ENCODE peak calls at places on chromosomes 16 and 17, in nine cellular contexts. T is tibial nerve, B is stomach, J is prostate gland, E is uterus, M is A549, K is HCT116, O is Peyer's patch, I is body of pancreas. N is an unnamed sample.

GRCh38 chr17:78488867-78489634 is 88.1 kb downstream of the DNAH17 start:
- DNase-seq in M (peak; percentile 29), E (no peak), J (no peak), K (no peak), O (no peak), T (no peak), I (no peak), B (no peak), N (no peak)

GRCh38 chr17:3888343-3889171 is 4.3 kb downstream of the CAMKK1 start:
- DNase-seq in J (peak; percentile 87), K (peak; percentile 72), O (peak; percentile 80), M (no peak), T (peak; percentile 65), B (peak; percentile 81), I (peak; percentile 61), E (peak; percentile 95), N (peak; percentile 87)

GRCh38 chr16:22945361-22945760 is 131.4 kb downstream of the HS3ST2 start:
- DNase-seq in K (no peak), T (no peak), E (peak; percentile 39), M (no peak), B (no peak), J (no peak), I (no peak), O (no peak), N (peak; percentile 26)

GRCh38 chr16:52597772-52598483 is 51.0 kb upstream of the TOX3 start:
- DNase-seq in E (no peak), B (peak; percentile 56), J (peak; percentile 31), M (no peak), T (no peak), K (no peak), O (no peak), I (peak; percentile 63), N (no peak)

GRCh38 chr16:81519298-81520150 is 74.9 kb downstream of the CMIP start:
- DNase-seq in J (no peak), M (no peak), B (no peak), I (no peak), E (no peak), O (no peak), T (no peak), K (no peak), N (no peak)

GRCh38 chr17:352421-353212 is at the start of gene RPH3AL:
- DNase-seq in J (peak; percentile 73), K (peak; percentile 36), M (peak; percentile 99), T (no peak), B (peak; percentile 88), O (peak; percentile 87), E (no peak), I (peak; percentile 93), N (no peak)

GRCh38 chr17:55463600-55463999 is 42.0 kb upstream of the MMD start:
- DNase-seq in B (no peak), I (no peak), J (no peak), M (no peak), T (no peak), E (no peak), O (no peak), K (no peak), N (no peak)

GRCh38 chr17:66167189-66167815 is 24.6 kb downstream of the CEP112 start:
- DNase-seq in T (no peak), O (no peak), I (no peak), M (no peak), E (no peak), B (no peak), K (no peak), J (no peak), N (no peak)

GRCh38 chr16:89599451-89599858 is 14.0 kb upstream of the DPEP1 start:
- DNase-seq in I (peak; percentile 35), E (no peak), J (no peak), K (peak; percentile 63), O (peak; percentile 88), M (peak; percentile 81), B (no peak), T (no peak), N (no peak)

GRCh38 chr16:373848-374615 is 3.7 kb upstream of the MRPL28 start:
- DNase-seq in E (no peak), M (no peak), O (no peak), K (no peak), B (no peak), T (no peak), J (no peak), I (no peak), N (no peak)

GRCh38 chr17:75627094-75627493 is 6.1 kb upstream of the SMIM5 start:
- DNase-seq in O (no peak), K (no peak), E (no peak), M (no peak), I (no peak), J (no peak), T (no peak), B (no peak), N (no peak)

GRCh38 chr17:36989173-36989572 is 40.4 kb downstream of the AATF start:
- DNase-seq in M (no peak), O (no peak), E (no peak), K (no peak), I (no peak), B (no peak), T (no peak), J (no peak), N (no peak)

GRCh38 chr16:35735403-35736251 is 2276.2 kb downstream of the TP53TG3F start:
- DNase-seq in J (no peak), T (no peak), M (no peak), K (no peak), E (no peak), B (no peak), I (no peak), O (no peak), N (no peak)

GRCh38 chr16:84362410-84362809 is 5.9 kb upstream of the ATP2C2 start:
- DNase-seq in T (no peak), B (no peak), O (no peak), E (no peak), K (no peak), M (no peak), I (no peak), J (no peak), N (no peak)

GRCh38 chr17:32445075-32445427 is 741 bp downstream of the PSMD11 start:
- DNase-seq in E (no peak), O (peak; percentile 53), B (peak; percentile 28), J (peak; percentile 15), I (peak; percentile 28), M (peak; percentile 61), K (no peak), T (no peak), N (peak; percentile 51)

GRCh38 chr17:83117594-83117993 is 38.2 kb downstream of the METRNL start:
- DNase-seq in O (no peak), J (no peak), E (no peak), I (no peak), M (no peak), T (no peak), B (no peak), K (no peak), N (no peak)

GRCh38 chr17:44331249-44331760 is 6.7 kb upstream of the SLC25A39 start:
- DNase-seq in I (peak; percentile 80), K (peak; percentile 79), M (peak; percentile 84), T (no peak), E (peak; percentile 58), B (peak; percentile 80), O (peak; percentile 92), J (peak; percentile 63), N (peak; percentile 89)

GRCh38 chr16:78147846-78148535 is 48.5 kb downstream of the WWOX start:
- DNase-seq in O (no peak), J (no peak), K (no peak), T (no peak), E (no peak), I (no peak), M (no peak), B (no peak), N (no peak)

GRCh38 chr16:1991588-1992474 is 2.1 kb downstream of the SYNGR3 start:
- DNase-seq in B (peak; percentile 95), O (peak; percentile 98), T (peak; percentile 78), I (peak; percentile 93), J (peak; percentile 85), M (peak; percentile 92), E (peak; percentile 84), K (peak; percentile 61), N (peak; percentile 95)

GRCh38 chr17:67210915-67211314 is 34.1 kb downstream of the HELZ start:
- DNase-seq in B (no peak), I (no peak), O (no peak), E (no peak), M (no peak), J (no peak), T (no peak), K (no peak), N (no peak)

GRCh38 chr17:65856865-65857264 is 295.4 kb upstream of the AXIN2 start:
- DNase-seq in O (no peak), J (no peak), I (no peak), E (no peak), T (no peak), M (no peak), K (no peak), B (no peak), N (no peak)

GRCh38 chr17:57607553-57608120 is 137.5 kb downstream of the CCDC182 start:
- DNase-seq in J (no peak), O (no peak), I (no peak), B (no peak), K (no peak), T (no peak), E (no peak), M (no peak), N (no peak)

GRCh38 chr16:73743665-73744496 is 552.7 kb upstream of the PSMD7 start:
- DNase-seq in I (no peak), O (no peak), E (no peak), K (no peak), B (no peak), J (no peak), T (no peak), M (peak; percentile 4), N (no peak)
- H3K27ac ChIP-seq in I (no peak overlapping the region), O (no peak overlapping the region), E (no peak overlapping the region), K (no peak overlapping the region), B (no peak overlapping the region), J (no peak overlapping the region), T (no peak overlapping the region), M (no peak overlapping the region), N (no peak overlapping the region)

GRCh38 chr17:7252176-7253043 is at the start of gene ELP5:
- DNase-seq in J (peak; percentile 88), E (peak; percentile 94), K (peak; percentile 92), O (peak; percentile 98), I (peak; percentile 96), B (peak; percentile 94), M (peak; percentile 98), T (peak; percentile 89), N (peak; percentile 94)
- TF ChIP-seq POLR2A in J (peak; percentile 43), E (peak; percentile 65), K (peak; percentile 6), O (peak; percentile 66), I (peak; percentile 78), B (no peak), M (peak; percentile 90), T (peak; percentile 66), N (no peak)

GRCh38 chr16:58417035-58417434 is 24.8 kb downstream of the GINS3 start:
- DNase-seq in K (no peak), B (no peak), T (no peak), J (no peak), M (no peak), I (no peak), O (no peak), E (no peak), N (no peak)
- H3K27ac ChIP-seq in K (no peak overlapping the region), B (no peak overlapping the region), T (no peak overlapping the region), J (no peak overlapping the region), M (no peak overlapping the region), I (no peak overlapping the region), O (no peak overlapping the region), E (no peak overlapping the region), N (peak overlapping the region; percentile 71)

DNA sequence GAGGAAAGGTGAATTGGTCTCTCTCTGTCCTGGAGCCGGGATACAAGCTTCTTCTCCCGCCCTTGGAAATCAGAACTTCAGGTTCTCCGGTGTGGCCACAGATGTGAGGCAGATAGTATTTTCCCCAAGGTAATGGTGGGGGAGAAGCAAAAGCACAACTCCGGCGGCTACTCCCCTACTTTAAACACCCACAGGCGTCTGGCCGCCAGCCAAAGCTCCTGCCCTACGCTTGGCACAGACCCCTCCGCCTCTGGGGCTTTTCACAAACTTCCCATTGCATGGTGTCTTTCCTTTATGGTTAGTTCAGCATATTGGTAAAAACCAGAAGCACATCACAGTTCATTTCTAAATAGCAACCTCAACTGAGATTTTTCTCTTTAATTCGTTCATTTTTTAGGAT is 39.4 kb upstream of the B4GALNT2 start:
- DNase-seq in B (peak; percentile 40), T (no peak), M (no peak), E (no peak), K (no peak), O (no peak), J (no peak), I (no peak), N (peak; percentile 25)
- TF ChIP-seq POLR2A in B (no peak), T (no peak), M (no peak), E (no peak), K (no peak), O (no peak), J (no peak), I (no peak), N (no peak)